ENCODE peak calls at places on chromosome 17, in five cellular contexts. R is A673, Z is T follicular helper cell, N is glutamatergic neuron, L is activated T-cell treated with anti-CD3 and anti-CD28 coated beads for 24 hours. C is an unnamed sample.

GRCh38 chr17:80445152-80446110 is 30.5 kb downstream of the ENDOV start:
- DNase-seq in L (no peak), N (peak), Z (no peak), R (no peak), C (no peak)

GRCh38 chr17:72539981-72540897 is 419.4 kb downstream of the SOX9 start:
- DNase-seq in L (peak), N (peak), R (peak), Z (peak), C (peak)

GRCh38 chr17:11441004-11441403 is 157.3 kb upstream of the DNAH9 start:
- DNase-seq in N (no peak), Z (no peak), R (no peak), L (no peak), C (no peak)

GRCh38 chr17:42754782-42755181 is 6.2 kb upstream of the RAMP2 start:
- DNase-seq in R (no peak), L (no peak), Z (no peak), N (no peak), C (no peak)

GRCh38 chr17:71392715-71393567 is 727.9 kb upstream of the SOX9 start:
- DNase-seq in N (no peak), Z (no peak), R (no peak), L (no peak), C (no peak)

GRCh38 chr17:59754547-59754946 is 47.1 kb downstream of the VMP1 start:
- DNase-seq in R (peak), L (peak), Z (no peak), N (no peak), C (peak)

GRCh38 chr17:41523787-41524186 is 4.3 kb downstream of the KRT19 start:
- DNase-seq in Z (no peak), R (no peak), N (no peak), L (no peak), C (no peak)

GRCh38 chr17:44222112-44222869 is 2.8 kb upstream of the UBTF start:
- DNase-seq in L (no peak), Z (no peak), R (peak), N (peak), C (peak)

GRCh38 chr17:67008101-67008500 is 36.3 kb upstream of the CACNG1 start:
- DNase-seq in L (no peak), R (no peak), Z (no peak), N (no peak), C (no peak)

GRCh38 chr17:31390748-31391495 is 553 bp upstream of the RAB11FIP4 start:
- DNase-seq in Z (no peak), R (no peak), N (no peak), L (no peak), C (no peak)

GRCh38 chr17:48110722-48111121 is 3.2 kb downstream of the SNX11 start:
- DNase-seq in Z (no peak), R (no peak), N (no peak), L (no peak), C (no peak)

GRCh38 chr17:68572138-68572842 is 28.9 kb downstream of the FAM20A start:
- DNase-seq in L (no peak), Z (no peak), R (no peak), N (no peak), C (no peak)

GRCh38 chr17:38693700-38694329 is 11.3 kb upstream of the MLLT6 start:
- DNase-seq in L (no peak), R (no peak), N (no peak), Z (no peak), C (no peak)

GRCh38 chr17:18025596-18026407 is 13.2 kb downstream of the ATPAF2 start:
- DNase-seq in Z (no peak), N (no peak), R (peak), L (no peak), C (no peak)

GRCh38 chr17:4017377-4017776 is 53.1 kb upstream of the ATP2A3 start:
- DNase-seq in R (no peak), N (no peak), L (no peak), Z (no peak), C (no peak)

GRCh38 chr17:897970-898619 is 81.5 kb downstream of the NXN start:
- DNase-seq in Z (no peak), L (no peak), R (no peak), N (no peak), C (no peak)

C was measured in stimulated activated naive CD8-positive, alpha-beta T cell treated with anti-CD3 and anti-CD28 coated beads, Interleukin-15, amount 100 ng/mL, for 72 hours.